ENCODE peak calls at places on chromosomes 11 and 22, in nine cellular contexts. P is left cardiac atrium; O is brain microvascular endothelial cell; I is Panc1; G is GM12892; B is stimulated activated CD8-positive, alpha-beta memory T cell treated with anti-CD3 and anti-CD28 coated beads, Interleukin-7, amount 100 ng/mL, for 4 hours; D is BJ; E is left ventricle myocardium inferior; T is activated T-cell treated with anti-CD3 and anti-CD28 coated beads, Interleukin-2, amount 50 U/mL, for 48 hours. M is an unnamed sample.

GRCh38 chr11:96424693-96425092 is 34.9 kb downstream of the JRKL start:
- DNase-seq in P (no peak), O (peak; percentile 11), I (no peak), G (no peak), B (no peak), D (peak; percentile 31), E (no peak), T (no peak), M (no peak)

GRCh38 chr11:118175031-118175531 is 1.4 kb downstream of the SCN2B start:
- DNase-seq in P (no peak), O (no peak), I (no peak), G (no peak), B (no peak), D (no peak), E (peak; percentile 40), T (no peak), M (no peak)

GRCh38 chr11:75263944-75264349 is 23.4 kb downstream of the TPBGL start:
- DNase-seq in P (peak; percentile 29), O (no peak), I (no peak), G (no peak), B (no peak), D (no peak), E (no peak), T (no peak), M (no peak)

GRCh38 chr11:108732395-108732794 is 67.5 kb downstream of the DDX10 start:
- DNase-seq in P (no peak), O (no peak), I (no peak), G (no peak), B (no peak), D (no peak), E (no peak), T (no peak), M (no peak)

GRCh38 chr22:42018224-42018623 is 19.6 kb downstream of the WBP2NL start:
- DNase-seq in P (no peak), O (no peak), I (no peak), G (no peak), B (no peak), D (no peak), E (no peak), T (no peak), M (no peak)

GRCh38 chr11:19756675-19757475 is 44.2 kb downstream of the NAV2 start:
- DNase-seq in P (peak; percentile 47), O (peak; percentile 14), I (no peak), G (no peak), B (no peak), D (no peak), E (peak; percentile 48), T (no peak), M (no peak)

GRCh38 chr22:40081662-40082061 is 86.9 kb downstream of the FAM83F start:
- DNase-seq in P (no peak), O (no peak), I (no peak), G (no peak), B (no peak), D (no peak), E (no peak), T (no peak), M (no peak)

GRCh38 chr22:39239561-39240423 is 5.0 kb downstream of the PDGFB start:
- DNase-seq in P (no peak), O (no peak), I (no peak), G (no peak), B (no peak), D (no peak), E (no peak), T (no peak), M (no peak)

GRCh38 chr11:29320196-29320595 is 696.6 kb downstream of the KCNA4 start:
- DNase-seq in P (no peak), O (no peak), I (no peak), G (no peak), B (no peak), D (no peak), E (no peak), T (no peak), M (no peak)

GRCh38 chr11:78780889-78781288 is 206.2 kb upstream of the NARS2 start:
- DNase-seq in P (no peak), O (no peak), I (no peak), G (no peak), B (no peak), D (no peak), E (no peak), T (no peak), M (no peak)

GRCh38 chr22:31899661-31900060 is 44.7 kb upstream of the YWHAH start:
- DNase-seq in P (no peak), O (no peak), I (no peak), G (no peak), B (no peak), D (no peak), E (no peak), T (no peak), M (no peak)

GRCh38 chr11:61912991-61913698 is 4.2 kb downstream of the RAB3IL1 start:
- DNase-seq in P (no peak), O (no peak), I (no peak), G (peak; percentile 20), B (no peak), D (no peak), E (peak; percentile 11), T (no peak), M (peak; percentile 8)

GRCh38 chr11:96391698-96392307 is 2.0 kb downstream of the JRKL start:
- DNase-seq in P (no peak), O (peak; percentile 7), I (no peak), G (no peak), B (no peak), D (no peak), E (no peak), T (no peak), M (no peak)

GRCh38 chr11:122235615-122236014 is 119.6 kb upstream of the BLID start:
- DNase-seq in P (no peak), O (peak; percentile 33), I (no peak), G (no peak), B (no peak), D (peak; percentile 80), E (no peak), T (no peak), M (no peak)

GRCh38 chr11:73752216-73752867 is 8.5 kb downstream of the RAB6A start:
- DNase-seq in P (no peak), O (no peak), I (no peak), G (no peak), B (no peak), D (no peak), E (no peak), T (no peak), M (no peak)

GRCh38 chr11:18457435-18457834 is 1.8 kb downstream of the LDHAL6A start:
- DNase-seq in P (no peak), O (no peak), I (no peak), G (no peak), B (no peak), D (no peak), E (no peak), T (no peak), M (no peak)

GRCh38 chr11:115687934-115688333 is 183.7 kb upstream of the CADM1 start:
- DNase-seq in P (no peak), O (no peak), I (no peak), G (no peak), B (no peak), D (no peak), E (no peak), T (no peak), M (no peak)

GRCh38 chr22:44398791-44399190 is 86.0 kb upstream of the SHISAL1 start:
- DNase-seq in P (no peak), O (no peak), I (no peak), G (peak; percentile 3), B (no peak), D (no peak), E (peak; percentile 7), T (no peak), M (no peak)

GRCh38 chr11:130585545-130585944 is 137.1 kb downstream of the ADAMTS15 start:
- DNase-seq in P (peak; percentile 29), O (peak; percentile 18), I (no peak), G (no peak), B (no peak), D (no peak), E (no peak), T (no peak), M (no peak)

GRCh38 chr22:21650823-21651520 is 8.9 kb downstream of the SDF2L1 start:
- DNase-seq in P (no peak), O (no peak), I (no peak), G (no peak), B (no peak), D (no peak), E (no peak), T (no peak), M (no peak)